ENCODE peak calls at places on chromosomes 7 and 10, in nine cellular contexts. T is Panc1; X is PC-3; U is AG09309; J is NB4; P is astrocyte of the spinal cord; V is endothelial cell; K is NCI-H1092 treated with DMSO at 0.1 percent for 48 hours; O is activated naive CD8-positive, alpha-beta T cell treated with anti-CD3 and anti-CD28 coated beads, Interleukin-2, amount 50 U/mL, for 16 hours. F is an unnamed sample.

GRCh38 chr7:130143986-130144618 is 61.1 kb downstream of the TMEM209 start:
- DNase-seq in T (no peak), X (no peak), U (no peak), J (no peak), P (no peak), V (peak), K (no peak), O (no peak), F (no peak)

GRCh38 chr10:30384791-30385201 is 35.7 kb upstream of the MTPAP start:
- DNase-seq in T (peak), X (peak), U (no peak), J (peak), P (peak), V (peak), K (no peak), O (no peak), F (peak)

GRCh38 chr10:132138133-132138532 is 48.6 kb upstream of the DPYSL4 start:
- DNase-seq in T (no peak), X (no peak), U (no peak), J (no peak), P (no peak), V (no peak), K (no peak), O (no peak), F (no peak)

GRCh38 chr7:157018997-157019591 is 8.6 kb upstream of the MNX1 start:
- DNase-seq in T (no peak), X (no peak), U (no peak), J (no peak), P (no peak), V (no peak), K (no peak), O (no peak), F (no peak)

GRCh38 chr7:3301831-3302618 is 973 bp downstream of the SDK1 start:
- DNase-seq in T (peak), X (peak), U (no peak), J (no peak), P (peak), V (peak), K (peak), O (no peak), F (no peak)

GRCh38 chr10:81021428-81022129 is 483.9 kb downstream of the SH2D4B start:
- DNase-seq in T (no peak), X (no peak), U (no peak), J (peak), P (no peak), V (no peak), K (no peak), O (no peak), F (no peak)

GRCh38 chr10:11381023-11381422 is 230.4 kb downstream of the USP6NL start:
- DNase-seq in T (no peak), X (peak), U (no peak), J (no peak), P (no peak), V (no peak), K (no peak), O (no peak), F (no peak)

GRCh38 chr10:49407552-49408137 is 11.8 kb upstream of the DRGX start:
- DNase-seq in T (peak), X (peak), U (peak), J (peak), P (peak), V (peak), K (peak), O (peak), F (peak)

GRCh38 chr7:70634610-70635068 is 497.3 kb upstream of the GALNT17 start:
- DNase-seq in T (no peak), X (no peak), U (peak), J (peak), P (peak), V (no peak), K (no peak), O (no peak), F (no peak)

GRCh38 chr10:35813219-35813618 is 171.1 kb upstream of the FZD8 start:
- DNase-seq in T (no peak), X (no peak), U (no peak), J (no peak), P (no peak), V (no peak), K (no peak), O (no peak), F (no peak)

GRCh38 chr10:51203359-51203758 is 129.1 kb downstream of the PRKG1 start:
- DNase-seq in T (no peak), X (no peak), U (no peak), J (no peak), P (no peak), V (no peak), K (no peak), O (no peak), F (no peak)

GRCh38 chr7:22672892-22673637 is 53.9 kb upstream of the IL6 start:
- DNase-seq in T (peak), X (peak), U (no peak), J (no peak), P (peak), V (no peak), K (no peak), O (no peak), F (no peak)

GRCh38 chr7:155734445-155734809 is 77.8 kb downstream of the SHH start:
- DNase-seq in T (no peak), X (no peak), U (no peak), J (no peak), P (no peak), V (no peak), K (no peak), O (no peak), F (no peak)

GRCh38 chr7:30775992-30776391 is 4.8 kb downstream of the MINDY4 start:
- DNase-seq in T (no peak), X (no peak), U (no peak), J (no peak), P (no peak), V (no peak), K (no peak), O (no peak), F (no peak)

GRCh38 chr10:31929260-31929985 is 792 bp upstream of the ARHGAP12 start:
- DNase-seq in T (no peak), X (peak), U (no peak), J (peak), P (peak), V (peak), K (peak), O (no peak), F (no peak)

GRCh38 chr10:7054915-7055314 is 355.9 kb downstream of the SFMBT2 start:
- DNase-seq in T (no peak), X (peak), U (no peak), J (peak), P (peak), V (no peak), K (no peak), O (no peak), F (peak)

GRCh38 chr7:101362334-101363195 is at the start of gene COL26A1:
- DNase-seq in T (no peak), X (no peak), U (no peak), J (no peak), P (no peak), V (peak), K (peak), O (no peak), F (no peak)

GRCh38 chr10:132519382-132520146 is 18.0 kb upstream of the INPP5A start:
- DNase-seq in T (no peak), X (no peak), U (no peak), J (no peak), P (no peak), V (peak), K (no peak), O (no peak), F (no peak)

GRCh38 chr7:25025218-25025671 is 45.3 kb upstream of the OSBPL3 start:
- DNase-seq in T (peak), X (peak), U (peak), J (no peak), P (peak), V (no peak), K (no peak), O (no peak), F (no peak)

GRCh38 chr10:110646417-110647135 is 2.4 kb downstream of the RBM20 start:
- DNase-seq in T (no peak), X (peak), U (no peak), J (no peak), P (no peak), V (no peak), K (no peak), O (no peak), F (no peak)

GRCh38 chr7:30656611-30657010 is 25.6 kb downstream of the CRHR2 start:
- DNase-seq in T (no peak), X (no peak), U (no peak), J (peak), P (no peak), V (no peak), K (peak), O (no peak), F (no peak)

GRCh38 chr7:67654622-67655021 is 658.0 kb downstream of the TYW1 start:
- DNase-seq in T (no peak), X (no peak), U (no peak), J (no peak), P (no peak), V (no peak), K (no peak), O (no peak), F (no peak)

GRCh38 chr7:148379693-148380092 is 210.9 kb upstream of the C7orf33 start:
- DNase-seq in T (no peak), X (no peak), U (no peak), J (no peak), P (no peak), V (no peak), K (no peak), O (no peak), F (no peak)

GRCh38 chr7:66859794-66860645 is 61.0 kb upstream of the TMEM248 start:
- DNase-seq in T (no peak), X (no peak), U (no peak), J (no peak), P (no peak), V (no peak), K (no peak), O (no peak), F (no peak)

GRCh38 chr7:140062528-140063299 is at the start of gene PARP12:
- DNase-seq in T (peak), X (peak), U (peak), J (peak), P (peak), V (peak), K (peak), O (peak), F (no peak)

GRCh38 chr7:143279186-143280098 is 5.3 kb upstream of the TMEM139 start:
- DNase-seq in T (no peak), X (peak), U (peak), J (no peak), P (peak), V (no peak), K (no peak), O (no peak), F (no peak)

GRCh38 chr10:61410353-61410752 is 42.8 kb downstream of the TMEM26 start:
- DNase-seq in T (no peak), X (no peak), U (no peak), J (no peak), P (no peak), V (no peak), K (no peak), O (no peak), F (no peak)

GRCh38 chr7:108109216-108109908 is 20.8 kb downstream of the LAMB4 start:
- DNase-seq in T (no peak), X (peak), U (no peak), J (peak), P (no peak), V (no peak), K (peak), O (no peak), F (peak)

GRCh38 chr10:33229252-33229943 is 105.1 kb downstream of the NRP1 start:
- DNase-seq in T (no peak), X (peak), U (peak), J (no peak), P (peak), V (no peak), K (no peak), O (no peak), F (no peak)

GRCh38 chr10:75407296-75407715 is 5.7 kb upstream of the ZNF503 start:
- DNase-seq in T (no peak), X (peak), U (no peak), J (no peak), P (peak), V (peak), K (no peak), O (no peak), F (no peak)

GRCh38 chr10:67618116-67618515 is 77.9 kb downstream of the CTNNA3 start:
- DNase-seq in T (no peak), X (peak), U (peak), J (no peak), P (peak), V (no peak), K (no peak), O (no peak), F (no peak)

GRCh38 chr7:80583901-80584300 is 54.5 kb upstream of the CD36 start:
- DNase-seq in T (no peak), X (no peak), U (no peak), J (no peak), P (no peak), V (no peak), K (no peak), O (no peak), F (no peak)

GRCh38 chr7:113710310-113711106 is 208.3 kb downstream of the PPP1R3A start:
- DNase-seq in T (peak), X (peak), U (peak), J (peak), P (peak), V (peak), K (peak), O (no peak), F (peak)